ENCODE peak calls at places on chromosomes 12 and 14, in nine cellular contexts. T is A549, N is aorta, D is neuronal stem cell, K is GM12878, E is uterus, Q is psoas muscle, A is GM23248, V is left ventricle myocardium inferior. H is an unnamed sample. For H3K4me1, the result is how much of the 10 kb centered on the place peaks cover.

GRCh38 chr12:129394416-129394815 is 509.4 kb downstream of the TMEM132D start:
- DNase-seq in T (no peak), N (no peak), D (no peak), K (no peak), E (no peak), Q (no peak), A (no peak), V (no peak), H (no peak)

GRCh38 chr12:2256453-2256852 is 203.7 kb downstream of the CACNA1C start:
- DNase-seq in T (no peak), N (no peak), D (no peak), K (no peak), E (no peak), Q (no peak), A (peak), V (no peak), H (no peak)

GRCh38 chr14:29926701-29927595 is 699 bp downstream of the PRKD1 start:
- DNase-seq in T (peak), N (peak), D (peak), K (no peak), E (peak), Q (peak), A (peak), V (peak), H (no peak)

GRCh38 chr14:52840916-52841315 is 49.5 kb upstream of the GNPNAT1 start:
- DNase-seq in T (peak), N (no peak), D (no peak), K (no peak), E (no peak), Q (no peak), A (peak), V (no peak), H (no peak)

GRCh38 chr12:67045650-67046049 is 223.5 kb upstream of the CAND1 start:
- DNase-seq in T (no peak), N (no peak), D (no peak), K (no peak), E (no peak), Q (no peak), A (no peak), V (no peak), H (no peak)

GRCh38 chr14:91138511-91139359 is 24.9 kb downstream of the DGLUCY start:
- DNase-seq in T (peak), N (no peak), D (no peak), K (no peak), E (no peak), Q (no peak), A (peak), V (no peak), H (no peak)

GRCh38 chr14:73755434-73756014 is 41.3 kb upstream of the PNMA1 start:
- DNase-seq in T (no peak), N (no peak), D (no peak), K (no peak), E (no peak), Q (no peak), A (peak), V (peak), H (no peak)

GRCh38 chr12:116319851-116320621 is 42.5 kb upstream of the MED13L start:
- DNase-seq in T (no peak), N (no peak), D (no peak), K (no peak), E (peak), Q (peak), A (peak), V (peak), H (no peak)

GRCh38 chr14:95943699-95944098 is 67.1 kb downstream of the TUNAR start:
- DNase-seq in T (no peak), N (no peak), D (peak), K (no peak), E (no peak), Q (no peak), A (no peak), V (no peak), H (no peak)

GRCh38 chr14:26255213-26255612 is 342.6 kb downstream of the NOVA1 start:
- DNase-seq in T (peak), N (no peak), D (no peak), K (no peak), E (peak), Q (no peak), A (peak), V (no peak), H (no peak)

GRCh38 chr12:124386661-124387509 is 92.0 kb downstream of the RFLNA start:
- DNase-seq in T (peak), N (no peak), D (no peak), K (no peak), E (peak), Q (peak), A (peak), V (peak), H (no peak)

GRCh38 chr12:47819544-47819901 is 180 bp downstream of the HDAC7 start:
- DNase-seq in T (no peak), N (no peak), D (no peak), K (no peak), E (no peak), Q (no peak), A (no peak), V (no peak), H (no peak)

GRCh38 chr12:92403210-92404175 is 257.8 kb upstream of the BTG1 start:
- DNase-seq in T (no peak), N (no peak), D (no peak), K (peak), E (no peak), Q (no peak), A (no peak), V (no peak), H (no peak)

GRCh38 chr14:73887116-73887490 is 444 bp downstream of the ZNF410 start:
- DNase-seq in T (no peak), N (no peak), D (no peak), K (no peak), E (no peak), Q (no peak), A (peak), V (no peak), H (no peak)

GRCh38 chr12:93144109-93144508 is 215.0 kb upstream of the EEA1 start:
- DNase-seq in T (no peak), N (no peak), D (no peak), K (no peak), E (no peak), Q (no peak), A (no peak), V (no peak), H (no peak)

GRCh38 chr14:50941151-50941550 is 3.1 kb downstream of the PYGL start:
- DNase-seq in T (no peak), N (no peak), D (no peak), K (no peak), E (no peak), Q (no peak), A (peak), V (no peak), H (no peak)

GRCh38 chr12:127457726-127458125 is 809.2 kb upstream of the TMEM132C start:
- DNase-seq in T (no peak), N (no peak), D (no peak), K (no peak), E (no peak), Q (no peak), A (no peak), V (no peak), H (no peak)

GRCh38 chr14:61736751-61737150 is 25.5 kb upstream of the SNAPC1 start:
- DNase-seq in T (no peak), N (no peak), D (no peak), K (no peak), E (no peak), Q (no peak), A (peak), V (no peak), H (no peak)

GRCh38 chr12:78385541-78385940 is 479.0 kb upstream of the SYT1 start:
- DNase-seq in T (no peak), N (no peak), D (no peak), K (no peak), E (no peak), Q (no peak), A (peak), V (no peak), H (no peak)

GRCh38 chr12:84727964-84728363 is 184.6 kb downstream of the SLC6A15 start:
- DNase-seq in T (no peak), N (no peak), D (no peak), K (no peak), E (no peak), Q (no peak), A (peak), V (no peak), H (no peak)

GRCh38 chr12:106369624-106370346 is 12.2 kb downstream of the POLR3B start:
- DNase-seq in T (peak), N (no peak), D (no peak), K (no peak), E (no peak), Q (no peak), A (peak), V (no peak), H (no peak)

GRCh38 chr14:104969741-104970230 is 8.4 kb downstream of the AHNAK2 start:
- DNase-seq in T (no peak), N (no peak), D (no peak), K (no peak), E (peak), Q (no peak), A (no peak), V (no peak), H (no peak)

GRCh38 chr14:44833376-44833775 is 128.4 kb downstream of the KLHL28 start:
- DNase-seq in T (peak), N (no peak), D (no peak), K (no peak), E (no peak), Q (no peak), A (peak), V (no peak), H (no peak)

GRCh38 chr14:94638330-94638729 is 26.1 kb downstream of the SERPINA3 start:
- DNase-seq in T (no peak), N (no peak), D (no peak), K (no peak), E (no peak), Q (no peak), A (no peak), V (no peak), H (no peak)

GRCh38 chr12:51318846-51319570 is 5.0 kb downstream of the BIN2 start:
- DNase-seq in T (no peak), N (no peak), D (no peak), K (peak), E (no peak), Q (no peak), A (no peak), V (no peak), H (no peak)

GRCh38 chr14:29576997-29577396 is 350.6 kb downstream of the PRKD1 start:
- DNase-seq in T (no peak), N (no peak), D (no peak), K (no peak), E (no peak), Q (no peak), A (no peak), V (no peak), H (no peak)

GRCh38 chr12:124852329-124852831 is 11.3 kb downstream of the SCARB1 start:
- DNase-seq in T (no peak), N (no peak), D (no peak), K (no peak), E (no peak), Q (no peak), A (peak), V (peak), H (no peak)

GRCh38 chr14:79764288-79764687 is 447.0 kb downstream of the DIO2 start:
- DNase-seq in T (no peak), N (no peak), D (no peak), K (no peak), E (no peak), Q (no peak), A (no peak), V (no peak), H (no peak)

GRCh38 chr12:115000038-115000437 is 316.1 kb upstream of the TBX3 start:
- DNase-seq in T (peak), N (no peak), D (no peak), K (peak), E (no peak), Q (no peak), A (peak), V (no peak), H (no peak)

GRCh38 chr12:4386756-4387155 is 7.2 kb upstream of the FGF23 start:
- DNase-seq in T (no peak), N (no peak), D (no peak), K (no peak), E (no peak), Q (no peak), A (no peak), V (no peak), H (no peak)

GRCh38 chr14:91415794-91416743 is 1.6 kb downstream of the CCDC88C start:
- DNase-seq in T (no peak), N (no peak), D (no peak), K (peak), E (no peak), Q (no peak), A (no peak), V (no peak), H (no peak)

GRCh38 chr12:117803013-117803412 is 165.8 kb downstream of the KSR2 start:
- DNase-seq in T (peak), N (no peak), D (no peak), K (no peak), E (no peak), Q (no peak), A (no peak), V (no peak), H (no peak)

GRCh38 chr12:8127138-8127537 is 3.7 kb downstream of the CLEC4A start:
- DNase-seq in T (no peak), N (no peak), D (no peak), K (no peak), E (no peak), Q (no peak), A (no peak), V (no peak), H (no peak)

GRCh38 chr14:103623308-103623707 is 5.7 kb upstream of the KLC1 start:
- DNase-seq in T (no peak), N (no peak), D (no peak), K (no peak), E (no peak), Q (no peak), A (no peak), V (no peak), H (no peak)

GRCh38 chr14:103621860-103622259 is 7.2 kb upstream of the KLC1 start:
- DNase-seq in T (no peak), N (no peak), D (no peak), K (no peak), E (no peak), Q (no peak), A (no peak), V (no peak), H (no peak)

GRCh38 chr14:103616635-103617300 is 12.2 kb upstream of the KLC1 start:
- DNase-seq in T (no peak), N (no peak), D (no peak), K (no peak), E (no peak), Q (no peak), A (no peak), V (no peak), H (no peak)

GRCh38 chr14:103623883-103624482 is 5.0 kb upstream of the KLC1 start:
- DNase-seq in T (no peak), N (no peak), D (no peak), K (no peak), E (peak), Q (peak), A (peak), V (peak), H (no peak)

DNA sequence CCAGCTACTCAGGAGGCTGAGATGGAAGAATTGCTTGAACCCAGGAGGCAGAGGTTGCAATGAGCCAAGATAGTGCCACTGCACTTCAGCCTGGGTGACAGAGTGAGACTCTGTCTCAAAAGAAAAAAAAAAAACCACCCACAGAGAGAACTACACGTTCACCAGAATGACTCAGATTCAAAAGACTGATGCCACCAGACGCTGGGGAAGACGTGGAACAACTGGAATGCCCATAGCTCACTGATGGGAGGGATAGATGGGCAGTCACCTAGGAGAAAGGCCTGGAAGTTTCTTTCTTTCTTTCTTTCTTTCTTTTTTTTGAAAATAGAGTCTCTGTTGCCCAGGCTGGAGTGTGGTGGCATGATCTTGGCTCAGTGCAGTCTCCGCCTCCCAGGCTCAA is 10.0 kb upstream of the KLC1 start:
- DNase-seq in T (no peak), N (no peak), D (no peak), K (no peak), E (no peak), Q (no peak), A (peak), V (no peak), H (no peak)
- H3K4me1 ChIP-seq in T (under half), N (under half), D (under half), K (under half), E (under half), Q (under half), A (under half), V (under half), H (under half)

DNA sequence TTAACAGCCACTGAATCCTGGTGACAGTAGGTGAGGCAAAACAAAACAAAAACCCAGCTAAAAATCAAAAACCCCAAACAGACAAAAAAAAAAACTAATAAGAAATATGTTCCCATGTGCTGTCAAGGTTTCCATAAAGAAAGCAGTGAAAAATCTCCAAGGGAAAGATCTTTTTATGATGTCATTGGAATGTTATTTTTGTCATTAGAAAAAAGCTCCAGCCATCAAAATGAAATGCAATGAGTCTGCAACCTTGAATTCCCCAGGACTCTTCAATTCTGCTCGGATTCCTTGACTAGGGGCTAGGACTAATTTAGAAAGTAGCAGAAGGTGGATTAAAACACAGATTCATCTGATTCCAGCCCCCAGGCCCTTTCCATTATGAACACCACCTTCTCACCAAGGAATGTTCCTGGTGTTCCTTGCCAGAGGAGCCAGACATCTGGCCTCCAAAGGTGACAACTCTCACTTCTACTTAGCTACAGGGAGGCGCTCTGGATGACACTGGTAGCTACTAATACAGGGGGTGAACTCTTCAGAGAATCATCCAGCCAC is 6.0 kb upstream of the PCNX1 start:
- DNase-seq in T (no peak), N (no peak), D (no peak), K (no peak), E (no peak), Q (no peak), A (peak), V (no peak), H (no peak)
- H3K27ac ChIP-seq in T (no peak), N (peak), D (no peak), K (no peak), E (no peak), Q (no peak), A (peak), V (no peak), H (no peak)

DNA sequence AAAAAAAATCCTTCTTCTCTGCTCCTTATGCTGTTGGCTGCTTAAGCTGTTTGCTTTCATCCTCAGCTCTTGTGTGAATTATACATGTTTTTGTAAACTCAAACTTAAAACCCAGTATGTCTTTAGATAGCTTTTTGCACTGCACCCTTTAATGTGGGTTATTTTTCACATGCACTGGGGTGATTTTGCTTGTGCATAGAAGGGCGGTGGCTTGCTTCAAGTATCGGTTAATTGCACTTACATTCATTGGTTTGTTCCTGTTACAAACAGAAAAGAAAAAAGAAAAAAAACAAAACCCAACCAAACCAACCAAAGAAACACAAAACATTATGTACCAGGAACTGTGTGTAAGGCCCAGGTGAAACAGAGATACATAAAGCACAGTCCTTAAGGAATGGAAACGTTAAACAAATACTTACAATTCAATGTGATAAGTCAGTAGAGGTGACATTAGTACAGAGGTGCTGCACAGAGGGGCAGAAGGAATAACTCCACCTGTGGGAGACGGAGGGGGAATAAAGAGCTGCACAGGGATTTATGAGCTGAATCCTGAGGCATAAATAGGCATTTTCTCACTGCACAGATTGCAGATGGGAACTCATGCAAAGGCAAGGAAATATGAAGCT is 151.4 kb downstream of the KTN1 start:
- DNase-seq in T (no peak), N (no peak), D (no peak), K (no peak), E (no peak), Q (no peak), A (no peak), V (no peak), H (no peak)
- H3K4me3 ChIP-seq in T (no peak), N (no peak), D (no peak), K (no peak), E (no peak), Q (no peak), A (no peak), V (no peak), H (no peak)

GRCh38 chr12:132491761-132492378 is 1.9 kb downstream of the FBRSL1 start:
- DNase-seq in T (no peak), N (no peak), D (no peak), K (no peak), E (no peak), Q (no peak), A (no peak), V (no peak), H (no peak)
- H3K4me1 ChIP-seq in T (under half), N (under half), D (under half), K (under half), E (under half), Q (half or more), A (under half), V (half or more), H (under half)

GRCh38 chr12:57470286-57470969 is 9.2 kb downstream of the ARHGAP9 start:
- DNase-seq in T (no peak), N (no peak), D (no peak), K (no peak), E (no peak), Q (no peak), A (no peak), V (no peak), H (no peak)

GRCh38 chr12:57472391-57472790 is 7.3 kb downstream of the ARHGAP9 start:
- DNase-seq in T (no peak), N (no peak), D (no peak), K (no peak), E (no peak), Q (no peak), A (no peak), V (no peak), H (no peak)

GRCh38 chr12:57471661-57472060 is 8.0 kb downstream of the ARHGAP9 start:
- DNase-seq in T (no peak), N (no peak), D (no peak), K (no peak), E (no peak), Q (no peak), A (no peak), V (no peak), H (no peak)

GRCh38 chr12:57469334-57470164 is 10.0 kb downstream of the GLI1 start:
- DNase-seq in T (no peak), N (no peak), D (no peak), K (no peak), E (no peak), Q (no peak), A (no peak), V (no peak), H (no peak)

DNA sequence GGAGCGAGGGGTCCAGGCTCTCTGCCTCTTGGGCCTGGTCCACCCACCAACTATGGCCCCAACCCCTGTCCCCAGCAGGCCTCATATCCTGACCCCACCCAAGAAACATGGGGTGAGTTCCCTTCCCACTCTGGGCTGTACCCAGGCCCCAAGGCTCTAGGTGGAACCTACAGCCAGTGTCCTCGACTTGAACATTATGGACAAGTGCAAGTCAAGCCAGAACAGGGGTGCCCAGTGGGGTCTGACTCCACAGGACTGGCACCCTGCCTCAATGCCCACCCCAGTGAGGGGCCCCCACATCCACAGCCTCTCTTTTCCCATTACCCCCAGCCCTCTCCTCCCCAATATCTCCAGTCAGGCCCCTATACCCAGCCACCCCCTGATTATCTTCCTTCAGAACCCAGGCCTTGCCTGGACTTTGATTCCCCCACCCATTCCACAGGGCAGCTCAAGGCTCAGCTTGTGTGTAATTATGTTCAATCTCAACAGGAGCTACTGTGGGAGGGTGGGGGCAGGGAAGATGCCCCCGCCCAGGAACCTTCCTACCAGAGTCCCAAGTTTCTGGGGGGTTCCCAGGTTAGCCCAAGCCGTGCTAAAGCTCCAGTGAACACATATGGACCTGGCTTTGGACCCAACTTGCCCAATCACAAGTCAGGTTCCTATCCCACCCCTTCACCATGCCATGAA is 8.6 kb downstream of the ARHGAP9 start:
- DNase-seq in T (no peak), N (no peak), D (no peak), K (no peak), E (no peak), Q (no peak), A (no peak), V (no peak), H (no peak)
- H3K27ac ChIP-seq in T (no peak), N (no peak), D (no peak), K (no peak), E (no peak), Q (no peak), A (no peak), V (no peak), H (no peak)

H was measured in iPS DF 6.9.